ENCODE peak calls at places on chromosomes 13 and 19, in nine cellular contexts. O is LoVo; D is tibial nerve; C is CD8-positive, alpha-beta T cell; F is endodermal cell; N is uterus; B is AG08395; J is mesendoderm; A is NCI-H1417. V is an unnamed sample.

GRCh38 chr13:40648841-40649240 is 17.6 kb downstream of the FOXO1 start:
- DNase-seq in O (no peak), D (no peak), N (no peak), F (peak; percentile 77), B (no peak), C (no peak), A (no peak), J (peak; percentile 77), V (no peak)

GRCh38 chr13:51249767-51250741 is 27.9 kb downstream of the FAM124A start:
- DNase-seq in B (peak; percentile 18), D (no peak), A (no peak), N (no peak), O (no peak), J (no peak), F (peak; percentile 39), C (no peak), V (no peak)

GRCh38 chr13:57253551-57253950 is 86.6 kb downstream of the PRR20E start:
- DNase-seq in F (no peak), C (no peak), N (no peak), B (no peak), O (no peak), D (no peak), A (no peak), J (no peak), V (no peak)

GRCh38 chr13:95176611-95177259 is 124.5 kb downstream of the ABCC4 start:
- DNase-seq in B (no peak), O (no peak), C (peak; percentile 67), N (no peak), A (no peak), J (no peak), F (peak; percentile 15), D (no peak), V (no peak)

GRCh38 chr13:60645552-60646138 is 248.6 kb downstream of the TDRD3 start:
- DNase-seq in F (no peak), A (no peak), O (no peak), J (no peak), B (no peak), C (no peak), N (no peak), D (no peak), V (no peak)

GRCh38 chr13:102089177-102089576 is 312.7 kb downstream of the FGF14 start:
- DNase-seq in A (no peak), N (no peak), B (no peak), F (no peak), O (no peak), C (no peak), D (no peak), J (peak; percentile 1), V (no peak)

GRCh38 chr13:53343345-53343744 is 314.7 kb downstream of the OLFM4 start:
- DNase-seq in A (no peak), N (no peak), C (no peak), D (no peak), F (peak; percentile 91), O (no peak), B (no peak), J (peak; percentile 83), V (no peak)

GRCh38 chr13:79966502-79966901 is 374.4 kb downstream of the SPRY2 start:
- DNase-seq in C (no peak), N (no peak), O (no peak), J (peak; percentile 79), F (peak; percentile 81), B (no peak), D (no peak), A (no peak), V (no peak)

GRCh38 chr13:67515895-67516294 is 285.8 kb upstream of the PCDH9 start:
- DNase-seq in O (no peak), C (no peak), J (no peak), A (no peak), N (no peak), B (peak; percentile 21), D (no peak), F (no peak), V (no peak)

GRCh38 chr19:17865364-17866311 is 5.9 kb downstream of the RPL18A start:
- DNase-seq in B (no peak), C (no peak), A (no peak), J (peak; percentile 55), D (no peak), N (no peak), F (peak; percentile 78), O (peak; percentile 66), V (no peak)

GRCh38 chr19:29113838-29114237 is 99.1 kb downstream of the UQCRFS1 start:
- DNase-seq in D (no peak), O (no peak), A (no peak), F (peak; percentile 12), B (no peak), C (no peak), N (no peak), J (no peak), V (no peak)

GRCh38 chr19:903266-903797 is 9.7 kb downstream of the R3HDM4 start:
- DNase-seq in J (no peak), B (no peak), O (no peak), D (no peak), N (no peak), A (peak; percentile 95), C (no peak), F (peak; percentile 48), V (peak; percentile 69)

GRCh38 chr19:19134687-19135158 is 3.6 kb downstream of the TMEM161A start:
- DNase-seq in F (peak; percentile 89), C (no peak), J (peak; percentile 84), B (no peak), O (no peak), D (no peak), N (no peak), A (peak; percentile 79), V (peak; percentile 35)

GRCh38 chr13:84961023-84961422 is 838.2 kb downstream of the SLITRK6 start:
- DNase-seq in F (no peak), A (no peak), B (no peak), N (no peak), O (no peak), D (no peak), J (no peak), C (no peak), V (no peak)

GRCh38 chr13:105552078-105552477 is 983.4 kb downstream of the EFNB2 start:
- DNase-seq in B (no peak), A (no peak), J (no peak), N (no peak), C (no peak), F (no peak), O (no peak), D (no peak), V (no peak)

GRCh38 chr19:1266116-1266817 is 2.9 kb upstream of the CIRBP start:
- DNase-seq in B (peak; percentile 90), C (peak; percentile 90), A (peak; percentile 97), N (peak; percentile 92), O (peak; percentile 85), F (peak; percentile 95), J (peak; percentile 91), D (no peak), V (peak; percentile 86)

GRCh38 chr19:6516659-6517291 is 14.1 kb upstream of the TNFSF9 start:
- DNase-seq in B (peak; percentile 91), D (peak; percentile 74), N (peak; percentile 73), C (peak; percentile 96), J (peak; percentile 93), F (peak; percentile 97), A (peak; percentile 73), O (peak; percentile 87), V (peak; percentile 91)

GRCh38 chr19:3132971-3133792 is 2.7 kb upstream of the GNA15 start:
- DNase-seq in N (no peak), A (peak; percentile 81), C (peak; percentile 65), B (peak; percentile 74), D (no peak), F (peak; percentile 48), J (no peak), O (no peak), V (peak; percentile 56)

GRCh38 chr19:54673222-54673621 is 10.4 kb downstream of the LILRB4 start:
- DNase-seq in J (no peak), O (no peak), C (no peak), F (no peak), B (no peak), A (no peak), N (no peak), D (no peak), V (no peak)

GRCh38 chr13:51502206-51502651 is 49.4 kb upstream of the INTS6 start:
- DNase-seq in B (peak; percentile 27), N (no peak), J (no peak), O (no peak), F (no peak), A (no peak), D (no peak), C (no peak), V (no peak)

GRCh38 chr13:20197361-20197834 is 4.7 kb upstream of the GJB2 start:
- DNase-seq in D (no peak), N (no peak), B (peak; percentile 62), O (peak; percentile 65), A (no peak), C (no peak), J (peak; percentile 37), F (no peak), V (peak; percentile 90)